ENCODE peak calls at places on chromosome 6, in four cellular contexts. W is endothelial cell of umbilical vein, N is IMR-90, J is K562. B is an unnamed sample. For H3K9me1 and H3K4me1, the result is how much of the 10 kb centered on the place peaks cover.

GRCh38 chr6:53009056-53009455 is 14.0 kb upstream of the GSTA4 start:
- DNase-seq in W (no peak), N (no peak), J (no peak), B (no peak)

GRCh38 chr6:782141-782540 is 89.2 kb upstream of the EXOC2 start:
- DNase-seq in W (no peak), N (no peak), J (no peak), B (no peak)

GRCh38 chr6:322940-323729 is 30.8 kb downstream of the DUSP22 start:
- DNase-seq in W (no peak), N (no peak), J (no peak), B (no peak)

GRCh38 chr6:17580518-17581048 is 19.5 kb upstream of the FAM8A1 start:
- DNase-seq in W (peak), N (no peak), J (no peak), B (no peak)

GRCh38 chr6:12527339-12527738 is 189.2 kb upstream of the PHACTR1 start:
- DNase-seq in W (no peak), N (peak), J (no peak), B (no peak)

GRCh38 chr6:119269266-119270103 is 80.1 kb downstream of the MAN1A1 start:
- DNase-seq in W (no peak), N (no peak), J (no peak), B (no peak)

GRCh38 chr6:18584372-18584771 is 197.2 kb downstream of the RNF144B start:
- DNase-seq in W (no peak), N (no peak), J (no peak), B (no peak)

GRCh38 chr6:3392930-3393575 is 63.8 kb downstream of the SLC22A23 start:
- DNase-seq in W (no peak), N (no peak), J (peak), B (no peak)

GRCh38 chr6:126064994-126065401 is 78.7 kb downstream of the TRMT11 start:
- DNase-seq in W (no peak), N (no peak), J (peak), B (no peak)

GRCh38 chr6:161804804-161805203 is 530.9 kb upstream of the AGPAT4 start:
- DNase-seq in W (no peak), N (no peak), J (no peak), B (no peak)

DNA sequence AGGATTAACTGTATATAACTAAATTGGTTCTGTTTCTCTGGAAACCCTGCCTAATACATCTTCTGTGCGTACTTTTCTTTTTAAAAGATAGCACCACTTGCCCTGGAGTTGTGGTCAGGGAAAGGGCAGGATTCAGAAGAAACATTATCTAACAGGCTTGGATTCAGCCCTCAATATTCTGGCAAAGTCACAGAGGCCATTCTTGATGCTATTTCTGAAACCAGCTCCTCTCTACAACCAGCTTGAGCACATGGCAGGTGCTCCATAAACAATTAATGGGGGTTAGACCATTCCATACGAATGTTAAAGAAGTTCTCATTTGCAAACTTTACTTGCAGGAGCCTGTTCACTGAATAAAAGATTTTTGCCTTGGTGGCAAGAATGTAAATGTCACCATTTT is 248.5 kb downstream of the ADGRG6 start:
- DNase-seq in W (no peak), N (no peak), J (no peak), B (no peak)
- H3K9me1 ChIP-seq in W (under half), N (under half), J (under half), B (under half)

GRCh38 chr6:165245287-165245686 is 64.1 kb downstream of the C6orf118 start:
- DNase-seq in W (no peak), N (peak), J (no peak), B (no peak)
- H3K9ac ChIP-seq in W (no peak), N (no peak), J (no peak), B (no peak)

GRCh38 chr6:25051083-25051482 is 115.3 kb upstream of the RIPOR2 start:
- DNase-seq in W (peak), N (no peak), J (no peak), B (no peak)

GRCh38 chr6:25054469-25054868 is 118.7 kb upstream of the RIPOR2 start:
- DNase-seq in W (peak), N (peak), J (no peak), B (no peak)

GRCh38 chr6:25056130-25056529 is 120.4 kb upstream of the RIPOR2 start:
- DNase-seq in W (no peak), N (no peak), J (no peak), B (no peak)

GRCh38 chr6:25052181-25052580 is 116.4 kb upstream of the RIPOR2 start:
- DNase-seq in W (no peak), N (no peak), J (no peak), B (no peak)

DNA sequence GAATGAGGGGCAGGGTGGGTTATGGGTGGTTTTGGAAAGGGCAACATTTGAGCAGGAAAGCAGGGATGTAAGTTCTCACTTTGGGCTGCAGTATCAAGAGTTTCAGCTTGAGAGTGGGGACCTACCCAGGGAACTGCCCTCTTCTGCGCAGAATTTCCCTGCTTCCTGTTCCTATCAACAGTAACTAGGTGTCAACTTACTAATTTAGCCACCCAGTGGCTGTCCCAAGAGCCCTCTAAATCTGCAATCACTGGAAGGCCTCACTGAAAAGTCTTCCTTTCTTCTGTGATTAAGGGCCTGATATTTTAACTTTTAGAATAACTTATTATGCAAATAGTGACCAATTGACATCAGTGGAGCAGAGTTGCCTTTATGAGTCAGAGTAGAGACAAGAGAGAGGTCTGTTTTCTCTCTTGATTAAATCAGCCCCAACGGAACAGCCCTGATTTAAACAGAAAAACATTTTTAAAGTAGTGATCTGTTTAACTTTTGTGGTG is 118.2 kb upstream of the RIPOR2 start:
- DNase-seq in W (peak), N (peak), J (no peak), B (no peak)
- H3K4me1 ChIP-seq in W (under half), N (under half), J (under half), B (under half)

DNA sequence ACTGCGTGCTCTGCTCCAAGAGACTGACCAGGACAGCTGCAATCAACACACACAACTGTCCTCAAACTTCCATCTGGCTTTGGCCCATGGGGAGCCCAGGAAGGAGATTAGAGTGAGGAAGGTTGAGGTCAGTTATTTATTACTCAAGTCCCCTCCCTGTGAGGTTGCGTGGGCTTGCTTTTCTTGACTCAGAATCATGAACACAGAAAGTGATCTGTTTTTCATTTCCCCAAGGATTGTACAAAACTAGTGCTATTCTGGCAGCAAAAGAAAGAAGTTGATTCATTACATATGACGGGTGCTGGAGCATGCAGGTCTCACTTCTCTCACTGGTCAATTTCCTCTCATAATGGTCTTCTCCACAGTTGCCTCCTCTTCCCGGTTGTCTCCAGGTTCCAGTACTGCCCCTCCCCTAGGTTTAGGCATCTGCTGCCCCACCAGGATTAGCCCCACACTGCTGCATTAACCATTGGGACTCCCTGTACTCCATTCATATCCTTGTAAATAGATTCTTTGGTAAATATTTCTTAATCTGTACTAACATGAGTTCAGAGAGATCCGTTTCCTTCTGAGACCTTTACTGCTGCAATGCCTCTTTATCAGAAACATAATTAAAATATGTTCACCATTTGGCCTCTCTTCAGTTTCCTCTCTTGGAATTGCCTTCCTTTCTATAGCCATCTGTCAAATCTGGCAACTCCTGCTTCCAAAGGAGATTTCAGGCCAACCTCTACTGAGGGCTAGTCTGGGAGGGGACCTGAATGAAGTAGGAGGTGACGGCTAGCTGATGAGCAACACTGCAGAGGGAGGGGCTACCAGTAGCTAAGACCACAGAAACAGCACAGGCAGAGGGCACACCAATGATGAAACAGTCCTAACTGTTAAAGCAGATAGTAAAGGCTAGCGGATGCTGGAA is 888.8 kb downstream of the QKI start:
- DNase-seq in W (peak), N (no peak), J (no peak), B (no peak)
- H3K9me1 ChIP-seq in W (under half), N (under half), J (under half), B (under half)

GRCh38 chr6:43757966-43758616 is 11.9 kb upstream of the VEGFA start:
- DNase-seq in W (no peak), N (no peak), J (no peak), B (no peak)
- H3K9ac ChIP-seq in W (no peak), N (no peak), J (no peak), B (no peak)

GRCh38 chr6:155444120-155444917 is 11.3 kb downstream of the NOX3 start:
- DNase-seq in W (no peak), N (peak), J (no peak), B (no peak)
- H3K4me1 ChIP-seq in W (under half), N (under half), J (under half), B (under half)

GRCh38 chr6:43250992-43251373 is 7.7 kb downstream of the TTBK1 start:
- DNase-seq in W (no peak), N (no peak), J (no peak), B (no peak)
- H3K9me1 ChIP-seq in W (under half), N (under half), J (under half), B (under half)

GRCh38 chr6:137870286-137870685 is 3.2 kb downstream of the TNFAIP3 start:
- DNase-seq in W (no peak), N (no peak), J (no peak), B (no peak)
- H3K9ac ChIP-seq in W (no peak), N (no peak), J (no peak), B (peak)

GRCh38 chr6:90226257-90226656 is 70.4 kb downstream of the BACH2 start:
- DNase-seq in W (no peak), N (peak), J (no peak), B (no peak)

GRCh38 chr6:90227693-90228092 is 69.0 kb downstream of the BACH2 start:
- DNase-seq in W (no peak), N (no peak), J (no peak), B (no peak)

GRCh38 chr6:90231308-90231707 is 65.3 kb downstream of the BACH2 start:
- DNase-seq in W (peak), N (no peak), J (no peak), B (no peak)

GRCh38 chr6:90230547-90231240 is 65.9 kb downstream of the BACH2 start:
- DNase-seq in W (peak), N (no peak), J (no peak), B (no peak)

DNA sequence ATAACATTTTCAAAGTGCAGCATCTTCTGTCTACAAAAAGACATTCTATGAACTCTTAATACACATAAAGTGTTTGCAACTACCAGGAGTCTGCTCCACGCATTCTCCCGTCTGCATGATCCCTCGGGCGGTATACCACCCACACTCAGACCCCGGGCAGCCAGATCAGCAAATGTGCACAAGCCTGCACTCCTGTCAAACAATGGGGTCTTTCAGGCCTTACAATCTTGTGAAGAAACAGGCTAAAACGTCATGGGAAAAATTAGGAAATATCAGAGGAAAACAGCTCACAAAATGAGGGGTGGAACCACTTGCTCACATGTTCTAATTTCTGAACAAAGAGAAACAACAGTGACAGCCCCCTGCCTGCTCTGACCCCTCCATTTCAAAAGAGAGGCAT is 69.5 kb downstream of the BACH2 start:
- DNase-seq in W (no peak), N (no peak), J (no peak), B (no peak)
- H3K4me1 ChIP-seq in W (under half), N (under half), J (under half), B (under half)

B was measured in keratinocyte.